ENCODE peak calls at places on chromosomes 5 and 9, in six cellular contexts. R is suprapubic skin, Q is uterus, B is sigmoid colon, T is transverse colon, M is IMR-90. H is an unnamed sample.

GRCh38 chr9:79020266-79020665 is 551.5 kb upstream of the TLE4 start:
- DNase-seq in B (no peak), M (no peak), T (no peak), Q (no peak), R (no peak), H (no peak)

GRCh38 chr5:126516852-126517251 is 78.2 kb downstream of the ALDH7A1 start:
- DNase-seq in B (no peak), Q (no peak), T (no peak), R (no peak), M (peak; percentile 20), H (no peak)

GRCh38 chr5:54344653-54345052 is 34.3 kb upstream of the ARL15 start:
- DNase-seq in M (no peak), B (no peak), R (no peak), T (no peak), Q (no peak), H (no peak)

GRCh38 chr5:32325616-32326015 is 12.9 kb upstream of the MTMR12 start:
- DNase-seq in Q (no peak), R (no peak), M (no peak), T (no peak), B (no peak), H (no peak)

GRCh38 chr5:18772475-18772874 is 1138.2 kb downstream of the TAF11L14 start:
- DNase-seq in Q (no peak), B (no peak), M (no peak), R (no peak), T (no peak), H (no peak)

GRCh38 chr9:14585730-14586473 is 107.3 kb downstream of the ZDHHC21 start:
- DNase-seq in T (no peak), B (no peak), R (no peak), M (no peak), Q (no peak), H (no peak)

GRCh38 chr5:38135486-38136031 is 122.8 kb upstream of the EGFLAM start:
- DNase-seq in T (no peak), B (no peak), M (no peak), R (no peak), Q (no peak), H (no peak)

GRCh38 chr9:112168197-112168596 is 6.9 kb downstream of the SUSD1 start:
- DNase-seq in R (no peak), Q (no peak), B (no peak), M (no peak), T (peak; percentile 47), H (no peak)

GRCh38 chr5:137374110-137374853 is 124.8 kb downstream of the SPOCK1 start:
- DNase-seq in R (no peak), M (no peak), B (no peak), Q (no peak), T (no peak), H (no peak)

GRCh38 chr9:65426231-65426630 is 141.2 kb upstream of the FOXD4L5 start:
- DNase-seq in R (no peak), T (no peak), B (no peak), M (no peak), Q (no peak), H (no peak)

GRCh38 chr9:93894691-93895079 is 60.5 kb downstream of the BARX1 start:
- DNase-seq in T (peak; percentile 6), Q (no peak), R (peak; percentile 37), M (no peak), B (no peak), H (no peak)

GRCh38 chr5:123809594-123810172 is 297.7 kb downstream of the CSNK1G3 start:
- DNase-seq in B (no peak), Q (no peak), T (peak; percentile 25), R (no peak), M (no peak), H (no peak)

GRCh38 chr5:153552886-153553285 is 62.4 kb downstream of the GRIA1 start:
- DNase-seq in Q (no peak), R (no peak), T (no peak), M (peak; percentile 38), B (no peak), H (no peak)

GRCh38 chr9:107638922-107639321 is 149.4 kb upstream of the KLF4 start:
- DNase-seq in M (peak; percentile 77), T (peak; percentile 88), R (peak; percentile 93), Q (peak; percentile 82), B (peak; percentile 91), H (peak; percentile 78)

GRCh38 chr9:100033877-100034551 is 64.8 kb downstream of the ERP44 start:
- DNase-seq in Q (no peak), T (no peak), R (no peak), B (no peak), M (no peak), H (no peak)

GRCh38 chr5:675876-676698 is 17.1 kb downstream of the TPPP start:
- DNase-seq in R (peak; percentile 58), B (peak; percentile 51), T (no peak), Q (peak; percentile 9), M (no peak), H (peak; percentile 53)

GRCh38 chr9:121674952-121675351 is 23.5 kb downstream of the DAB2IP start:
- DNase-seq in R (no peak), T (no peak), M (peak; percentile 74), B (no peak), Q (no peak), H (no peak)

GRCh38 chr5:9654886-9655285 is 24.7 kb upstream of the TAS2R1 start:
- DNase-seq in M (peak; percentile 36), B (no peak), Q (no peak), R (no peak), T (no peak), H (no peak)

GRCh38 chr5:171418316-171418981 is 998 bp upstream of the FGF18 start:
- DNase-seq in R (peak; percentile 83), Q (peak; percentile 75), B (peak; percentile 89), M (peak; percentile 82), T (peak; percentile 71), H (peak; percentile 91)

GRCh38 chr9:116377179-116377790 is 223.7 kb downstream of the PAPPA start:
- DNase-seq in T (no peak), R (no peak), M (peak; percentile 75), Q (no peak), B (no peak), H (no peak)

GRCh38 chr5:111016801-111017200 is 54.7 kb upstream of the TSLP start:
- DNase-seq in B (no peak), R (no peak), T (no peak), M (peak; percentile 90), Q (no peak), H (no peak)

GRCh38 chr5:133736512-133736911 is 124.2 kb upstream of the FSTL4 start:
- DNase-seq in B (no peak), M (no peak), T (no peak), R (no peak), Q (no peak), H (peak; percentile 6)

GRCh38 chr5:176646049-176646706 is 1.1 kb upstream of the TSPAN17 start:
- DNase-seq in Q (no peak), M (no peak), T (no peak), B (no peak), R (no peak), H (no peak)

GRCh38 chr5:176647870-176648466 is 684 bp downstream of the TSPAN17 start:
- DNase-seq in B (peak; percentile 80), R (peak; percentile 86), M (no peak), Q (peak; percentile 65), T (peak; percentile 77), H (peak; percentile 59)

GRCh38 chr5:176648467-176649194 is 1.3 kb downstream of the TSPAN17 start:
- DNase-seq in T (no peak), Q (no peak), M (no peak), B (no peak), R (no peak), H (no peak)

GRCh38 chr5:176646707-176647029 is 616 bp upstream of the TSPAN17 start:
- DNase-seq in T (no peak), B (no peak), M (no peak), Q (no peak), R (no peak), H (no peak)

DNA sequence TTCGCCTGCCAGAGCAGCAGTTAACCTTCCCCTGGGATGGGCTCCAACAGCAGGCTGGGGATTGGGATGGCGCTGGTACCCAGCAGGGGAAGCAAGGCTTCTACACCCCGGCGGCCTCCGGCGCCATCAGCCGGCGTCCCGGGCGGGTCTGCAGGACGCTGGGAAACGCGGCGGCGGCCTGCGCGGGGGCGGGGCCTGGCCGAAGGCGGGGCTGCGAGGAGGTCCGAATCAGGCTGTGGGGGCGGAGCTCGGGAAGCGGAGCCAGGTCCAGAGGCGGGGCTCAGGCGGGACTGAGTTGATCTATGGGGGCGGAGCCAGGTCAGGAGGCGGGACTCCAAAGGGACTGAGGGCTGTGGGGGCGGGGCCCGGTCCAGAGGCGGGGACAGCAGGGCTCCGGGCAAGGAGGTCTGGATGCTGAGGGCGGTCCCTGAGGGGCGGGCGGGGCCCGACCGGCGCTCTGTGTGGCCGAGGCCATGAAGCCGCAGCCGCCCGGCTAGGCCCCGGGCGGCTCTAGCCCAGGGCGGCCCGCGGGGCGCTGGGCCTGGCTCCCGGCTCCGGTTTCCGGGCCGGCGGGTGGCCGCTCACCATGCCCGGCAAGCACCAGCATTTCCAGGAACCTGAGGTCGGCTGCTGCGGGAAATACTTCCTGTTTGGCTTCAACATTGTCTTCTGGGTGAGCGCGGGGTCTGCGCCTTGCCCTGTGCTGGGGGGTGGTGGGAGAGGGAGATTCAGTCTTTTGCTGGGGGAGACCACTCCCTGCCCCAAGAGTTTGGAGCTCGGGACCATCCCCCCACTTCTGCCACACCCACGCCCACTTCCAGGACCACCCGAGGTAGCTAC is at the start of gene TSPAN17:
- DNase-seq in B (peak; percentile 100), R (peak; percentile 100), M (peak; percentile 98), Q (peak; percentile 100), T (peak; percentile 100), H (peak; percentile 100)
- TF ChIP-seq POLR2A in B (peak; percentile 25), R (peak; percentile 41), M (peak; percentile 86), Q (peak; percentile 42), T (peak; percentile 47), H (peak; percentile 29)

DNA sequence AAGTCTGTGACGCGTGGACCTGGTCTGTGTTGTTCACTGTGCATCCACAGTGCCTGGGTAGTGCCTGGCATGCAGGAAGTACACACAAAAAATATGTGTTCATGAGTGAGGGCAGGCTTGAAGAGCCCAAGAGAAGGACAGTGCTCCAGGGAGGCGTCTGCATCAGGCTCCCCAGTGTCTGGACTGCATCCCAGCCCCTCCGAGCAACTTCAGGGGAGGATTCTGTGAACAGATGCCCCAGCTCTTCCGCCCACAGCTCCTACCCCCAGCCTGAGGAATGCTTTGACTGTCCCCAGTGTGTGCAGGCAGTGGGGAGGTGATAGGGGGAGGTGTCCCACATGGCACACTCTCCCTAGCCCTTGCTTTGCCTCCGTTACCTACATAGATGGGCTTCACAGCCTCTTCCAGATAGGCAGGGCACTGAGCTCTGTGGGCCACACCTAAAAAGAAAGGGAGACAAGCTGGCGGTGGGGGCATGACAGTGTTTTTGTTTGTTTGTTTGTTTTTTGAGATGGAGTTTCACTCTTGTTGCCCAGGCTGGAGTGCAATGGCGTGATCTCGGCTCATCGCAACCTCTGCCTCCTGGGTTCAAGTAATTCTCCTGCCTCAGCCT is 25.4 kb downstream of the IRF1 start:
- DNase-seq in T (peak; percentile 26), R (no peak), M (no peak), Q (no peak), B (peak; percentile 55), H (no peak)
- H3K4me3 ChIP-seq in T (no peak overlapping the region), R (no peak overlapping the region), M (no peak overlapping the region), Q (no peak overlapping the region), B (no peak overlapping the region), H (no peak overlapping the region)

GRCh38 chr9:137317021-137317978 is 15.2 kb upstream of the NRARP start:
- DNase-seq in M (no peak), T (no peak), B (peak; percentile 48), R (peak; percentile 61), Q (no peak), H (no peak)
- H3K4me1 ChIP-seq in M (peaks cover 2% of the 10 kb centered on the region), T (peaks cover 19% of the 10 kb centered on the region), B (no peaks in the 10 kb centered on the region), R (peaks cover 60% of the 10 kb centered on the region), Q (peaks cover 12% of the 10 kb centered on the region), H (peaks cover 3% of the 10 kb centered on the region)

GRCh38 chr5:177554474-177555111 is at the start of gene FAM193B:
- DNase-seq in Q (peak; percentile 93), B (peak; percentile 97), R (peak; percentile 97), T (peak; percentile 97), M (peak; percentile 87), H (peak; percentile 95)
- TF ChIP-seq POLR2A in Q (peak; percentile 40), B (no peak), R (no peak), T (no peak), M (no peak), H (no peak)

GRCh38 chr9:136882109-136882946 is 4.0 kb upstream of the TRAF2 start:
- DNase-seq in R (peak; percentile 87), T (peak; percentile 72), M (peak; percentile 87), Q (no peak), B (peak; percentile 80), H (no peak)
- H3K4me3 ChIP-seq in R (peak overlapping the region; percentile 35), T (peak overlapping the region; percentile 30), M (no peak overlapping the region), Q (no peak overlapping the region), B (no peak overlapping the region), H (no peak overlapping the region)